ENCODE peak calls at places on chromosome 2, in four cellular contexts. One of them, this sample, is unnamed.
A peak's percentile ranks its signal among the peaks of the same experiment; 100 is the strongest.

GRCh38 chr2:236665130-236665529 is 95.5 kb downstream of the ACKR3 start:
- DNase-seq in sigmoid colon: no peak
- DNase-seq in activated B cell treated with CpG ODN at 0.5 μM for 24 hours: no peak
- DNase-seq in H9: no peak
- DNase-seq in this sample: no peak

GRCh38 chr2:233281986-233282603 is 25.5 kb upstream of the SAG start:
- DNase-seq in H9: no peak
- DNase-seq in sigmoid colon: no peak
- DNase-seq in activated B cell treated with CpG ODN at 0.5 μM for 24 hours: no peak
- DNase-seq in this sample: no peak

GRCh38 chr2:135853401-135853800 is 16.4 kb upstream of the LCT start:
- DNase-seq in activated B cell treated with CpG ODN at 0.5 μM for 24 hours: no peak
- DNase-seq in sigmoid colon: no peak
- DNase-seq in H9: no peak
- DNase-seq in this sample: no peak

GRCh38 chr2:60505240-60505639 is 48.2 kb downstream of the BCL11A start:
- DNase-seq in activated B cell treated with CpG ODN at 0.5 μM for 24 hours: no peak
- DNase-seq in sigmoid colon: no peak
- DNase-seq in H9: no peak
- DNase-seq in this sample: no peak

GRCh38 chr2:197247083-197247482 is 63.5 kb downstream of the ANKRD44 start:
- DNase-seq in activated B cell treated with CpG ODN at 0.5 μM for 24 hours: no peak
- DNase-seq in sigmoid colon: no peak
- DNase-seq in H9: no peak
- DNase-seq in this sample: no peak

GRCh38 chr2:105761931-105762515 is 17.3 kb downstream of the NCK2 start:
- DNase-seq in H9: peak; percentile 84
- DNase-seq in sigmoid colon: no peak
- DNase-seq in activated B cell treated with CpG ODN at 0.5 μM for 24 hours: no peak
- DNase-seq in this sample: no peak

GRCh38 chr2:165833156-165833555 is 39.1 kb upstream of the GALNT3 start:
- DNase-seq in sigmoid colon: no peak
- DNase-seq in activated B cell treated with CpG ODN at 0.5 μM for 24 hours: no peak
- DNase-seq in H9: no peak
- DNase-seq in this sample: no peak

GRCh38 chr2:63078852-63079606 is 28.4 kb downstream of the OTX1 start:
- DNase-seq in H9: peak; percentile 61
- DNase-seq in activated B cell treated with CpG ODN at 0.5 μM for 24 hours: no peak
- DNase-seq in sigmoid colon: no peak
- DNase-seq in this sample: no peak

GRCh38 chr2:11213090-11213638 is 57.9 kb downstream of the SLC66A3 start:
- DNase-seq in H9: no peak
- DNase-seq in sigmoid colon: no peak
- DNase-seq in activated B cell treated with CpG ODN at 0.5 μM for 24 hours: no peak
- DNase-seq in this sample: no peak

GRCh38 chr2:109523536-109524361 is 90.0 kb downstream of the SEPTIN10 start:
- DNase-seq in activated B cell treated with CpG ODN at 0.5 μM for 24 hours: no peak
- DNase-seq in sigmoid colon: peak; percentile 58
- DNase-seq in H9: no peak
- DNase-seq in this sample: no peak

GRCh38 chr2:210226186-210226585 is 939 bp upstream of the ACADL start:
- DNase-seq in H9: no peak
- DNase-seq in sigmoid colon: no peak
- DNase-seq in activated B cell treated with CpG ODN at 0.5 μM for 24 hours: no peak
- DNase-seq in this sample: no peak

GRCh38 chr2:174748948-174749347 is 15.3 kb downstream of the CHRNA1 start:
- DNase-seq in H9: peak; percentile 84
- DNase-seq in sigmoid colon: no peak
- DNase-seq in activated B cell treated with CpG ODN at 0.5 μM for 24 hours: peak; percentile 41
- DNase-seq in this sample: peak; percentile 52

GRCh38 chr2:105104208-105104731 is 66.4 kb downstream of the MRPS9 start:
- DNase-seq in activated B cell treated with CpG ODN at 0.5 μM for 24 hours: no peak
- DNase-seq in sigmoid colon: no peak
- DNase-seq in H9: no peak
- DNase-seq in this sample: no peak

GRCh38 chr2:5392658-5393057 is 299.5 kb upstream of the SOX11 start:
- DNase-seq in H9: no peak
- DNase-seq in sigmoid colon: no peak
- DNase-seq in activated B cell treated with CpG ODN at 0.5 μM for 24 hours: no peak
- DNase-seq in this sample: no peak

GRCh38 chr2:71702971-71703898 is 249.9 kb downstream of the DYSF start:
- DNase-seq in activated B cell treated with CpG ODN at 0.5 μM for 24 hours: no peak
- DNase-seq in sigmoid colon: no peak
- DNase-seq in H9: no peak
- DNase-seq in this sample: no peak

GRCh38 chr2:156625360-156625995 is 189.3 kb downstream of the GPD2 start:
- DNase-seq in activated B cell treated with CpG ODN at 0.5 μM for 24 hours: no peak
- DNase-seq in sigmoid colon: no peak
- DNase-seq in H9: no peak
- DNase-seq in this sample: no peak

GRCh38 chr2:63790913-63791312 is 50.8 kb upstream of the UGP2 start:
- DNase-seq in sigmoid colon: no peak
- DNase-seq in H9: no peak
- DNase-seq in activated B cell treated with CpG ODN at 0.5 μM for 24 hours: no peak
- DNase-seq in this sample: no peak

GRCh38 chr2:231720971-231721640 is 12.8 kb downstream of the PTMA start:
- DNase-seq in sigmoid colon: peak; percentile 33
- DNase-seq in activated B cell treated with CpG ODN at 0.5 μM for 24 hours: no peak
- DNase-seq in H9: no peak
- DNase-seq in this sample: no peak

GRCh38 chr2:42905341-42906114 is 113.1 kb upstream of the HAAO start:
- DNase-seq in H9: no peak
- DNase-seq in sigmoid colon: peak; percentile 75
- DNase-seq in activated B cell treated with CpG ODN at 0.5 μM for 24 hours: no peak
- DNase-seq in this sample: no peak

GRCh38 chr2:55856936-55857335 is 66.6 kb downstream of the EFEMP1 start:
- DNase-seq in activated B cell treated with CpG ODN at 0.5 μM for 24 hours: no peak
- DNase-seq in sigmoid colon: no peak
- DNase-seq in H9: no peak
- DNase-seq in this sample: no peak

GRCh38 chr2:842151-842792 is 108.4 kb upstream of the SNTG2 start:
- DNase-seq in H9: peak; percentile 21
- DNase-seq in sigmoid colon: no peak
- DNase-seq in activated B cell treated with CpG ODN at 0.5 μM for 24 hours: no peak
- DNase-seq in this sample: no peak

GRCh38 chr2:173496746-173497145 is 142.1 kb downstream of the CDCA7 start:
- DNase-seq in activated B cell treated with CpG ODN at 0.5 μM for 24 hours: no peak
- DNase-seq in H9: no peak
- DNase-seq in sigmoid colon: no peak
- DNase-seq in this sample: no peak

GRCh38 chr2:40690525-40690924 is 238.6 kb upstream of the SLC8A1 start:
- DNase-seq in activated B cell treated with CpG ODN at 0.5 μM for 24 hours: no peak
- DNase-seq in H9: no peak
- DNase-seq in sigmoid colon: no peak
- DNase-seq in this sample: no peak

GRCh38 chr2:160388464-160389263 is 104.9 kb downstream of the RBMS1 start:
- DNase-seq in activated B cell treated with CpG ODN at 0.5 μM for 24 hours: no peak
- DNase-seq in sigmoid colon: peak; percentile 77
- DNase-seq in H9: no peak
- DNase-seq in this sample: peak; percentile 30

GRCh38 chr2:195559431-195559914 is 97.6 kb upstream of the SLC39A10 start:
- DNase-seq in activated B cell treated with CpG ODN at 0.5 μM for 24 hours: no peak
- DNase-seq in H9: peak; percentile 53
- DNase-seq in sigmoid colon: no peak
- DNase-seq in this sample: peak; percentile 36

GRCh38 chr2:162403884-162404283 is 60.0 kb downstream of the GCA start:
- DNase-seq in sigmoid colon: no peak
- DNase-seq in H9: no peak
- DNase-seq in activated B cell treated with CpG ODN at 0.5 μM for 24 hours: no peak
- DNase-seq in this sample: no peak

GRCh38 chr2:105437708-105438103 is 38.9 kb upstream of the FHL2 start:
- DNase-seq in sigmoid colon: no peak
- DNase-seq in H9: no peak
- DNase-seq in activated B cell treated with CpG ODN at 0.5 μM for 24 hours: no peak
- DNase-seq in this sample: no peak

GRCh38 chr2:80395251-80395650 is 90.7 kb upstream of the LRRTM1 start:
- DNase-seq in H9: no peak
- DNase-seq in sigmoid colon: no peak
- DNase-seq in activated B cell treated with CpG ODN at 0.5 μM for 24 hours: no peak
- DNase-seq in this sample: no peak

GRCh38 chr2:114729025-114729424 is 286.6 kb downstream of the DPP10 start:
- DNase-seq in activated B cell treated with CpG ODN at 0.5 μM for 24 hours: no peak
- DNase-seq in H9: no peak
- DNase-seq in sigmoid colon: no peak
- DNase-seq in this sample: no peak

GRCh38 chr2:218387369-218388194 is 5.5 kb downstream of the SLC11A1 start:
- DNase-seq in H9: peak; percentile 88
- DNase-seq in activated B cell treated with CpG ODN at 0.5 μM for 24 hours: no peak
- DNase-seq in sigmoid colon: peak; percentile 75
- DNase-seq in this sample: no peak

GRCh38 chr2:65018141-65018582 is 29.0 kb downstream of the SLC1A4 start:
- DNase-seq in H9: no peak
- DNase-seq in sigmoid colon: peak; percentile 70
- DNase-seq in activated B cell treated with CpG ODN at 0.5 μM for 24 hours: no peak
- DNase-seq in this sample: no peak

GRCh38 chr2:72080286-72081145 is 67.1 kb downstream of the CYP26B1 start:
- DNase-seq in H9: no peak
- DNase-seq in activated B cell treated with CpG ODN at 0.5 μM for 24 hours: no peak
- DNase-seq in sigmoid colon: no peak
- DNase-seq in this sample: no peak

GRCh38 chr2:237862528-237862895 is 3.1 kb downstream of the RAMP1 start:
- DNase-seq in H9: no peak
- DNase-seq in sigmoid colon: peak; percentile 67
- DNase-seq in activated B cell treated with CpG ODN at 0.5 μM for 24 hours: no peak
- DNase-seq in this sample: no peak

GRCh38 chr2:1972428-1972827 is 228.1 kb upstream of the PXDN start:
- DNase-seq in H9: no peak
- DNase-seq in sigmoid colon: peak; percentile 46
- DNase-seq in activated B cell treated with CpG ODN at 0.5 μM for 24 hours: no peak
- DNase-seq in this sample: no peak

GRCh38 chr2:148789059-148789458 is 86.0 kb upstream of the KIF5C start:
- DNase-seq in activated B cell treated with CpG ODN at 0.5 μM for 24 hours: no peak
- DNase-seq in H9: no peak
- DNase-seq in sigmoid colon: no peak
- DNase-seq in this sample: no peak

GRCh38 chr2:8623958-8624591 is 57.8 kb upstream of the ID2 start:
- DNase-seq in activated B cell treated with CpG ODN at 0.5 μM for 24 hours: no peak
- DNase-seq in H9: no peak
- DNase-seq in sigmoid colon: no peak
- DNase-seq in this sample: no peak

GRCh38 chr2:167480232-167480985 is 592.1 kb downstream of the XIRP2 start:
- DNase-seq in sigmoid colon: no peak
- DNase-seq in H9: peak; percentile 30
- DNase-seq in activated B cell treated with CpG ODN at 0.5 μM for 24 hours: no peak
- DNase-seq in this sample: no peak

GRCh38 chr2:98348066-98348561 is 1.9 kb downstream of the CNGA3 start:
- DNase-seq in H9: peak; percentile 75
- DNase-seq in activated B cell treated with CpG ODN at 0.5 μM for 24 hours: no peak
- DNase-seq in sigmoid colon: no peak
- DNase-seq in this sample: no peak

GRCh38 chr2:226447896-226448295 is 351.7 kb downstream of the IRS1 start:
- DNase-seq in sigmoid colon: no peak
- DNase-seq in activated B cell treated with CpG ODN at 0.5 μM for 24 hours: no peak
- DNase-seq in H9: no peak
- DNase-seq in this sample: no peak

GRCh38 chr2:148814143-148814852 is 60.7 kb upstream of the KIF5C start:
- DNase-seq in H9: no peak
- DNase-seq in sigmoid colon: no peak
- DNase-seq in activated B cell treated with CpG ODN at 0.5 μM for 24 hours: no peak
- DNase-seq in this sample: no peak

GRCh38 chr2:24175631-24176030 is 778 bp downstream of the FAM228A start:
- DNase-seq in activated B cell treated with CpG ODN at 0.5 μM for 24 hours: no peak
- DNase-seq in H9: no peak
- DNase-seq in sigmoid colon: no peak
- DNase-seq in this sample: no peak
- TF ChIP-seq CTCF in activated B cell treated with CpG ODN at 0.5 μM for 24 hours: no peak
- TF ChIP-seq CTCF in H9: no peak
- TF ChIP-seq CTCF in sigmoid colon: no peak
- TF ChIP-seq CTCF in this sample: no peak

GRCh38 chr2:190180313-190181065 is 118.0 kb upstream of the MSTN start:
- DNase-seq in activated B cell treated with CpG ODN at 0.5 μM for 24 hours: peak; percentile 54
- DNase-seq in H9: peak; percentile 89
- DNase-seq in sigmoid colon: peak; percentile 71
- DNase-seq in this sample: peak; percentile 17
- TF ChIP-seq CTCF in activated B cell treated with CpG ODN at 0.5 μM for 24 hours: no peak
- TF ChIP-seq CTCF in H9: peak; percentile 70
- TF ChIP-seq CTCF in sigmoid colon: no peak
- TF ChIP-seq CTCF in this sample: peak; percentile 9

GRCh38 chr2:112034924-112035323 is 20.1 kb upstream of the TMEM87B start:
- DNase-seq in activated B cell treated with CpG ODN at 0.5 μM for 24 hours: no peak
- DNase-seq in sigmoid colon: no peak
- DNase-seq in H9: no peak
- DNase-seq in this sample: no peak

GRCh38 chr2:112031916-112032582 is 23.0 kb upstream of the TMEM87B start:
- DNase-seq in H9: no peak
- DNase-seq in sigmoid colon: no peak
- DNase-seq in activated B cell treated with CpG ODN at 0.5 μM for 24 hours: no peak
- DNase-seq in this sample: no peak

GRCh38 chr2:112031473-112031872 is 23.6 kb upstream of the TMEM87B start:
- DNase-seq in H9: peak; percentile 49
- DNase-seq in sigmoid colon: peak; percentile 69
- DNase-seq in activated B cell treated with CpG ODN at 0.5 μM for 24 hours: no peak
- DNase-seq in this sample: no peak

GRCh38 chr2:112033600-112033999 is 21.5 kb upstream of the TMEM87B start:
- DNase-seq in activated B cell treated with CpG ODN at 0.5 μM for 24 hours: no peak
- DNase-seq in H9: no peak
- DNase-seq in sigmoid colon: peak; percentile 65
- DNase-seq in this sample: no peak

GRCh38 chr2:112032615-112033457 is 22.2 kb upstream of the TMEM87B start:
- DNase-seq in H9: no peak
- DNase-seq in activated B cell treated with CpG ODN at 0.5 μM for 24 hours: no peak
- DNase-seq in sigmoid colon: peak; percentile 81
- DNase-seq in this sample: no peak
- TF ChIP-seq CTCF in H9: peak; percentile 24
- TF ChIP-seq CTCF in activated B cell treated with CpG ODN at 0.5 μM for 24 hours: no peak
- TF ChIP-seq CTCF in sigmoid colon: no peak
- TF ChIP-seq CTCF in this sample: no peak

DNA sequence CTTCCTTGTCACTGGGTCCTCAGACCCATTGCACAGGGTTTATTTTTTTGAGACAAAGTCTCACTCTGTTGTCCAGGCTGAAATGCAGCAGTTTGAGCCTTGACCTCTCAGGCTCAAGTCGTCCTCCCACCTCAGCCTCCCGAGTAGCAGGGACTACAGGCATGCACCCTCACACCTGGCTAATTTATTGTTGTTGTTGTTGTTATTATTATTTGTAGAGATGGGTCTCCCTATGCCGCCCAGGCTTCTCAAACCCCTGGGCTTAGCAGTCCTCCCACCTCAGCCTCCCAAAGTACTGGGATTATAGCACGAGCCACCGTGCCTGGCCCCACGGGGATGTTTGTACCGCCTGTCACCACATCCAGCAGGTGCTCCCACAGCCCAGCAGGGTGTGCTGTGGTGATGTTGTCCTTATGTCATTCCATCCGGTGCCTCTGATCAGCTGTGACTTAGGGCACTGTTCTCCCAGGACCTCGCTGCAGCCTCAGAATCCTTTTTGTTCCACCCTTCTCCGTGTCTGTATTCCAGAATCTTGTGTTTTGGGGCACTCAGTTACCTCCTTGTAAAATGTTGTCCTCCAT is 182.3 kb downstream of the INO80D start:
- DNase-seq in activated B cell treated with CpG ODN at 0.5 μM for 24 hours: no peak
- DNase-seq in H9: peak; percentile 68
- DNase-seq in sigmoid colon: no peak
- DNase-seq in this sample: no peak
- TF ChIP-seq CTCF in activated B cell treated with CpG ODN at 0.5 μM for 24 hours: no peak
- TF ChIP-seq CTCF in H9: peak; percentile 66
- TF ChIP-seq CTCF in sigmoid colon: no peak
- TF ChIP-seq CTCF in this sample: no peak

This sample was measured in natural killer cell.